ENCODE peak calls at places on chromosomes 7 and 10, in five cellular contexts. J, P, Y, I and S are unnamed samples.

GRCh38 chr7:116164552-116164951 is 45.8 kb upstream of the TES start:
- DNase-seq in J (no peak), P (no peak), Y (no peak), I (no peak), S (no peak)

GRCh38 chr10:79298403-79299244 is 48.6 kb upstream of the PPIF start:
- DNase-seq in J (peak), P (no peak), Y (no peak), I (peak), S (no peak)

GRCh38 chr7:30770936-30771858 is at the start of gene MINDY4:
- DNase-seq in J (peak), P (no peak), Y (peak), I (peak), S (peak)

GRCh38 chr10:69056536-69057260 is 31.2 kb upstream of the SRGN start:
- DNase-seq in J (no peak), P (no peak), Y (no peak), I (no peak), S (no peak)

GRCh38 chr7:137913985-137914384 is 67.2 kb upstream of the DGKI start:
- DNase-seq in J (no peak), P (no peak), Y (no peak), I (no peak), S (no peak)

GRCh38 chr10:71255817-71256660 is 43.7 kb downstream of the UNC5B start:
- DNase-seq in J (peak), P (no peak), Y (peak), I (peak), S (no peak)

GRCh38 chr10:17479822-17480221 is 25.4 kb upstream of the ST8SIA6 start:
- DNase-seq in J (no peak), P (no peak), Y (no peak), I (no peak), S (no peak)

GRCh38 chr10:86411852-86412550 is 45.4 kb upstream of the GRID1 start:
- DNase-seq in J (no peak), P (peak), Y (no peak), I (no peak), S (no peak)

GRCh38 chr10:104321226-104321625 is 17.0 kb downstream of the ITPRIP start:
- DNase-seq in J (no peak), P (no peak), Y (no peak), I (no peak), S (no peak)

GRCh38 chr10:11425288-11425595 is 186.2 kb downstream of the USP6NL start:
- DNase-seq in J (no peak), P (no peak), Y (no peak), I (no peak), S (no peak)

GRCh38 chr7:34823650-34824258 is 165.7 kb downstream of the NPSR1 start:
- DNase-seq in J (peak), P (peak), Y (peak), I (peak), S (peak)

GRCh38 chr7:104482362-104483042 is 154.1 kb downstream of the LHFPL3 start:
- DNase-seq in J (no peak), P (no peak), Y (no peak), I (no peak), S (no peak)

GRCh38 chr10:47039558-47039905 is 128.3 kb downstream of the PTPN20 start:
- DNase-seq in J (no peak), P (no peak), Y (no peak), I (no peak), S (no peak)

GRCh38 chr7:24025094-24025493 is 258.9 kb upstream of the NPY start:
- DNase-seq in J (no peak), P (no peak), Y (no peak), I (no peak), S (no peak)

GRCh38 chr10:22218448-22218847 is 633 bp upstream of the EBLN1 start:
- DNase-seq in J (no peak), P (no peak), Y (no peak), I (no peak), S (no peak)
- TF ChIP-seq CTCF in J (no peak), P (peak), Y (no peak), I (no peak), S (no peak)

GRCh38 chr10:34125702-34126101 is 689.4 kb downstream of the PARD3 start:
- DNase-seq in J (no peak), P (no peak), Y (no peak), I (no peak), S (no peak)
- TF ChIP-seq CTCF in J (no peak), P (no peak), Y (no peak), I (no peak), S (no peak)

DNA sequence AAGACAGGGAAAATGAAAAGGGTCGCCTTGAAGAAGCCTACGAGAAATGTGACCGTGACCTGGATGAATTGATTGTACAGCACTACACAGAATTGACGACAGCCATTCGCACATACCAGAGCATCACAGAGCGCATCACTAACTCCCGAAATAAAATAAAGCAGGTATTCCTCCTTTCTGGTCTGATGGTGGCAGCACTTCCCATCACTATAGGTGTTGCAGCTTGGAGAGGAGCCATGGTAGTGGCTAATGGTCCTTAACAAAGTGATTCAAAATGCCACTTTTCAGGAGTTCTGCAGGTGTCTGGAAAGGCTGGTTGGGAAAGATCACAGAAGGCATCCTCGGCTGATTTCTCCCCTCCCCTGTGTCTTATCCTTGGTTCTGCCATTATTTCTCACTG is 22.1 kb downstream of the EXOC4 start:
- DNase-seq in J (no peak), P (no peak), Y (no peak), I (no peak), S (no peak)
- TF ChIP-seq CTCF in J (no peak), P (peak), Y (no peak), I (no peak), S (no peak)

DNA sequence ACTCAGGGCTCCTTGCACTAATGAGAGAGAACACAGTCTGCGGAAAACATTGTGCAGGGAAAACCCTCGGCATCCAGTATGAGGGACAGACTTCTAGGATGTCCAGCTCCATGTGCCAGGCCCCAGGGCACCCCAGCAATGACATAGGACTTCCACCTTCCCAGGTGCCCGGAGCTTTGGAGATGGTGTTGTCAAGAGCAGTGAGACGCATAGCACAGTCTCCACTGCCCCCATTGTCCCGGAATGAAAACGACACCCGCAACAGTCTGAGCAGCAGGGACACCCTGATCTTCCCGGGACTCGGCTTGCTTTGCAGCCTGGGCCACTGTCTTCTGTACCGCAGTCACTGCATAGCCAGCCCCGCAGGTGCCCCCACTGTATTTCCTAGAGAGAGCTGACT is 339.2 kb upstream of the ADARB2 start:
- DNase-seq in J (no peak), P (no peak), Y (no peak), I (no peak), S (no peak)
- TF ChIP-seq CTCF in J (no peak), P (no peak), Y (no peak), I (no peak), S (no peak)